ENCODE peak calls at places on chromosomes 16 and 17, in eight cellular contexts. R is AG04450, X is lung, N is brain microvascular endothelial cell, F is BJ, W is heart right ventricle, M is upper lobe of right lung, D is gastrocnemius medialis. Z is an unnamed sample.

GRCh38 chr17:48608921-48609505 is 1.8 kb downstream of the HOXB7 start:
- DNase-seq in R (no peak), X (no peak), N (no peak), F (no peak), W (no peak), M (no peak), D (no peak), Z (no peak)

GRCh38 chr17:63515426-63515825 is 7.7 kb upstream of the KCNH6 start:
- DNase-seq in R (no peak), X (no peak), N (no peak), F (no peak), W (no peak), M (no peak), D (no peak), Z (no peak)

GRCh38 chr16:75305364-75306101 is 54.1 kb upstream of the BCAR1 start:
- DNase-seq in R (peak; percentile 99), X (peak; percentile 72), N (peak; percentile 100), F (peak; percentile 100), W (peak; percentile 41), M (no peak), D (peak; percentile 95), Z (peak; percentile 100)

GRCh38 chr16:50740747-50741146 is 1.1 kb upstream of the CYLD start:
- DNase-seq in R (no peak), X (no peak), N (no peak), F (no peak), W (no peak), M (no peak), D (no peak), Z (peak; percentile 42)

GRCh38 chr16:78655481-78656114 is 556.1 kb downstream of the WWOX start:
- DNase-seq in R (no peak), X (no peak), N (no peak), F (no peak), W (no peak), M (no peak), D (no peak), Z (no peak)

GRCh38 chr17:77674358-77674757 is 284.1 kb upstream of the TNRC6C start:
- DNase-seq in R (no peak), X (no peak), N (no peak), F (no peak), W (no peak), M (no peak), D (no peak), Z (no peak)

GRCh38 chr17:46770818-46771600 is 47.5 kb downstream of the WNT3 start:
- DNase-seq in R (no peak), X (no peak), N (no peak), F (no peak), W (peak; percentile 50), M (peak; percentile 80), D (no peak), Z (peak; percentile 41)

GRCh38 chr16:58127033-58127556 is 2.1 kb downstream of the CFAP20 start:
- DNase-seq in R (no peak), X (no peak), N (peak; percentile 38), F (peak; percentile 44), W (no peak), M (no peak), D (no peak), Z (peak; percentile 35)

GRCh38 chr17:71941920-71942319 is 178.9 kb upstream of the SOX9 start:
- DNase-seq in R (no peak), X (no peak), N (no peak), F (no peak), W (no peak), M (no peak), D (no peak), Z (no peak)

GRCh38 chr16:87096746-87097145 is 220.4 kb downstream of the C16orf95 start:
- DNase-seq in R (no peak), X (no peak), N (no peak), F (no peak), W (no peak), M (no peak), D (no peak), Z (no peak)

GRCh38 chr17:75995385-75995925 is 5.2 kb upstream of the CDK3 start:
- DNase-seq in R (no peak), X (no peak), N (no peak), F (no peak), W (no peak), M (no peak), D (no peak), Z (no peak)

GRCh38 chr17:77962349-77962748 is 3.8 kb downstream of the TNRC6C start:
- DNase-seq in R (no peak), X (no peak), N (no peak), F (no peak), W (no peak), M (no peak), D (no peak), Z (no peak)

GRCh38 chr16:84543253-84543652 is 38.8 kb upstream of the MEAK7 start:
- DNase-seq in R (no peak), X (no peak), N (no peak), F (no peak), W (no peak), M (no peak), D (no peak), Z (no peak)

GRCh38 chr16:631808-632358 is 1.1 kb downstream of the WFIKKN1 start:
- DNase-seq in R (no peak), X (no peak), N (no peak), F (no peak), W (no peak), M (no peak), D (no peak), Z (no peak)

GRCh38 chr16:49833055-49833454 is 22.9 kb downstream of the ZNF423 start:
- DNase-seq in R (no peak), X (no peak), N (no peak), F (no peak), W (peak; percentile 70), M (no peak), D (peak; percentile 63), Z (no peak)

GRCh38 chr17:61152898-61153297 is 246.7 kb upstream of the TBX2 start:
- DNase-seq in R (no peak), X (no peak), N (no peak), F (no peak), W (no peak), M (no peak), D (no peak), Z (no peak)

GRCh38 chr16:1752853-1753252 is 18.5 kb downstream of the NME3 start:
- DNase-seq in R (no peak), X (no peak), N (no peak), F (no peak), W (no peak), M (no peak), D (no peak), Z (no peak)

GRCh38 chr17:50265212-50265611 is 9.1 kb upstream of the TMEM92 start:
- DNase-seq in R (no peak), X (no peak), N (no peak), F (no peak), W (no peak), M (peak; percentile 77), D (no peak), Z (no peak)

GRCh38 chr17:50265690-50266306 is 8.5 kb upstream of the TMEM92 start:
- DNase-seq in R (no peak), X (no peak), N (no peak), F (no peak), W (no peak), M (peak; percentile 55), D (no peak), Z (no peak)

GRCh38 chr17:50268040-50268439 is 6.2 kb upstream of the TMEM92 start:
- DNase-seq in R (no peak), X (no peak), N (no peak), F (no peak), W (no peak), M (peak; percentile 21), D (no peak), Z (no peak)

GRCh38 chr17:50267074-50267841 is 7.0 kb upstream of the TMEM92 start:
- DNase-seq in R (no peak), X (peak; percentile 28), N (no peak), F (no peak), W (no peak), M (peak; percentile 59), D (no peak), Z (no peak)

GRCh38 chr17:50266384-50267073 is 7.7 kb upstream of the TMEM92 start:
- DNase-seq in R (peak; percentile 74), X (peak; percentile 76), N (peak; percentile 80), F (no peak), W (peak; percentile 35), M (peak; percentile 84), D (no peak), Z (peak; percentile 51)
- TF ChIP-seq CTCF in R (peak; percentile 45), X (no peak), N (peak; percentile 41), F (peak; percentile 34), W (no peak), M (no peak), D (no peak), Z (peak; percentile 24)

GRCh38 chr16:14309906-14310305 is 238.8 kb downstream of the MRTFB start:
- DNase-seq in R (no peak), X (no peak), N (peak; percentile 71), F (no peak), W (no peak), M (no peak), D (peak; percentile 45), Z (peak; percentile 98)
- H3K4me3 ChIP-seq in R (no peak overlapping the region), X (no peak overlapping the region), N (no peak overlapping the region), F (no peak overlapping the region), W (no peak overlapping the region), M (no peak overlapping the region), D (peak overlapping the region; percentile 98), Z (no peak overlapping the region)

DNA sequence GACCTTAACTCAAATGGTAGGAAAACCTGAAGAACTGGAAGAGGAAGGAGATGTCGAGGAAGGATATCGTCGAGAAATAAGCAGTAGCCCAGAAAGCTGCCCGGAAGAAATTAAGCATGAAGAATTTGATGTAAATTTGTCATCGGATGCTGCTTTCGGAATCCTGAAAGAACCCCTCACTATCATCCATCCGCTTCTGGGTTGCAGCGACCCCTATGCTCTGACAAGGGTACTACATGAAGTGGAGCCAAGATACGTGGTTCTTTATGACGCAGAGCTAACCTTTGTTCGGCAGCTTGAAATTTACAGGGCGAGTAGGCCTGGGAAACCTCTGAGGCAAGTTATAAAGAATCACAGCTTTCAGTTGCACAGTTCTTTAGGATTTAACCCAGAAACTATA is 15.5 kb downstream of the ERCC4 start:
- DNase-seq in R (no peak), X (no peak), N (no peak), F (no peak), W (no peak), M (no peak), D (no peak), Z (no peak)
- TF ChIP-seq CTCF in R (peak; percentile 49), X (no peak), N (peak; percentile 76), F (peak; percentile 51), W (peak; percentile 43), M (peak; percentile 44), D (no peak), Z (peak; percentile 47)

GRCh38 chr17:2025220-2025621 is at the start of gene RTN4RL1:
- DNase-seq in R (no peak), X (peak; percentile 83), N (no peak), F (no peak), W (peak; percentile 76), M (peak; percentile 92), D (peak; percentile 61), Z (peak; percentile 89)

GRCh38 chr17:2024572-2025219 is 438 bp downstream of the RTN4RL1 start:
- DNase-seq in R (no peak), X (no peak), N (no peak), F (no peak), W (no peak), M (peak; percentile 71), D (no peak), Z (no peak)

GRCh38 chr17:2023692-2024571 is 1.2 kb downstream of the RTN4RL1 start:
- DNase-seq in R (no peak), X (peak; percentile 76), N (no peak), F (no peak), W (no peak), M (peak; percentile 84), D (no peak), Z (peak; percentile 41)

GRCh38 chr17:2027528-2028233 is 2.3 kb upstream of the DPH1 start:
- DNase-seq in R (no peak), X (no peak), N (no peak), F (no peak), W (no peak), M (no peak), D (no peak), Z (no peak)

GRCh38 chr17:2025622-2026309 is 632 bp upstream of the RTN4RL1 start:
- DNase-seq in R (no peak), X (peak; percentile 71), N (peak; percentile 54), F (no peak), W (peak; percentile 78), M (peak; percentile 88), D (peak; percentile 73), Z (peak; percentile 82)
- H3K4me3 ChIP-seq in R (peak overlapping the region; percentile 45), X (no peak overlapping the region), N (peak overlapping the region; percentile 36), F (peak overlapping the region; percentile 40), W (peak overlapping the region; percentile 59), M (peak overlapping the region; percentile 58), D (peak overlapping the region; percentile 64), Z (peak overlapping the region; percentile 66)

Z was measured in epithelial cell of esophagus.